ENCODE peak calls at places on chromosomes 11 and 22, in five cellular contexts. One of them, this sample, is unnamed.

GRCh38 chr11:5136246-5136645 is 1.9 kb downstream of the OR52A5 start:
- DNase-seq in RWPE1: no peak
- DNase-seq in suprapubic skin: no peak
- DNase-seq in pancreas: no peak
- DNase-seq in lung: no peak
- DNase-seq in this sample: no peak

GRCh38 chr11:75597636-75598035 is 35.6 kb downstream of the SERPINH1 start:
- DNase-seq in lung: no peak
- DNase-seq in RWPE1: no peak
- DNase-seq in pancreas: no peak
- DNase-seq in suprapubic skin: no peak
- DNase-seq in this sample: no peak

GRCh38 chr11:33553486-33553885 is 147.1 kb downstream of the C11orf91 start:
- DNase-seq in pancreas: no peak
- DNase-seq in suprapubic skin: no peak
- DNase-seq in lung: no peak
- DNase-seq in RWPE1: peak; percentile 13
- DNase-seq in this sample: no peak

GRCh38 chr11:61731956-61732675 is 20.3 kb upstream of the MYRF start:
- DNase-seq in RWPE1: no peak
- DNase-seq in lung: no peak
- DNase-seq in pancreas: no peak
- DNase-seq in suprapubic skin: no peak
- DNase-seq in this sample: no peak

GRCh38 chr22:31020334-31020733 is 51.3 kb downstream of the TUG1 start:
- DNase-seq in pancreas: no peak
- DNase-seq in RWPE1: no peak
- DNase-seq in lung: no peak
- DNase-seq in suprapubic skin: peak; percentile 29
- DNase-seq in this sample: no peak

GRCh38 chr11:96706761-96707160 is 316.9 kb downstream of the JRKL start:
- DNase-seq in RWPE1: no peak
- DNase-seq in pancreas: no peak
- DNase-seq in suprapubic skin: no peak
- DNase-seq in lung: no peak
- DNase-seq in this sample: no peak

GRCh38 chr11:122743949-122744876 is 88.7 kb downstream of the UBASH3B start:
- DNase-seq in pancreas: no peak
- DNase-seq in RWPE1: no peak
- DNase-seq in suprapubic skin: no peak
- DNase-seq in lung: no peak
- DNase-seq in this sample: no peak

GRCh38 chr11:57320719-57321387 is 3.9 kb downstream of the TNKS1BP1 start:
- DNase-seq in suprapubic skin: no peak
- DNase-seq in RWPE1: no peak
- DNase-seq in pancreas: peak; percentile 65
- DNase-seq in lung: no peak
- DNase-seq in this sample: no peak

GRCh38 chr11:95455228-95455627 is 224.2 kb upstream of the SESN3 start:
- DNase-seq in lung: no peak
- DNase-seq in suprapubic skin: no peak
- DNase-seq in RWPE1: no peak
- DNase-seq in pancreas: no peak
- DNase-seq in this sample: no peak

GRCh38 chr22:39932918-39933649 is 27.1 kb upstream of the TMA7B start:
- DNase-seq in RWPE1: no peak
- DNase-seq in lung: no peak
- DNase-seq in suprapubic skin: no peak
- DNase-seq in pancreas: no peak
- DNase-seq in this sample: no peak

GRCh38 chr11:117440258-117440657 is 112.6 kb downstream of the CEP164 start:
- DNase-seq in pancreas: no peak
- DNase-seq in suprapubic skin: no peak
- DNase-seq in RWPE1: no peak
- DNase-seq in lung: no peak
- DNase-seq in this sample: no peak

GRCh38 chr22:30365891-30366290 is 9.1 kb downstream of the CCDC157 start:
- DNase-seq in suprapubic skin: no peak
- DNase-seq in pancreas: no peak
- DNase-seq in RWPE1: no peak
- DNase-seq in lung: no peak
- DNase-seq in this sample: no peak

GRCh38 chr11:35178862-35179261 is 39.9 kb downstream of the CD44 start:
- DNase-seq in lung: no peak
- DNase-seq in RWPE1: peak; percentile 54
- DNase-seq in suprapubic skin: no peak
- DNase-seq in pancreas: no peak
- DNase-seq in this sample: no peak

GRCh38 chr11:12408156-12408770 is 30.9 kb downstream of the PARVA start:
- DNase-seq in RWPE1: no peak
- DNase-seq in lung: no peak
- DNase-seq in suprapubic skin: no peak
- DNase-seq in pancreas: no peak
- DNase-seq in this sample: no peak

GRCh38 chr11:45110562-45110961 is 35.9 kb upstream of the PRDM11 start:
- DNase-seq in lung: no peak
- DNase-seq in pancreas: no peak
- DNase-seq in suprapubic skin: no peak
- DNase-seq in RWPE1: peak; percentile 62
- DNase-seq in this sample: no peak

GRCh38 chr11:29293825-29294224 is 723.0 kb downstream of the KCNA4 start:
- DNase-seq in lung: no peak
- DNase-seq in pancreas: no peak
- DNase-seq in suprapubic skin: no peak
- DNase-seq in RWPE1: peak; percentile 29
- DNase-seq in this sample: no peak

DNA sequence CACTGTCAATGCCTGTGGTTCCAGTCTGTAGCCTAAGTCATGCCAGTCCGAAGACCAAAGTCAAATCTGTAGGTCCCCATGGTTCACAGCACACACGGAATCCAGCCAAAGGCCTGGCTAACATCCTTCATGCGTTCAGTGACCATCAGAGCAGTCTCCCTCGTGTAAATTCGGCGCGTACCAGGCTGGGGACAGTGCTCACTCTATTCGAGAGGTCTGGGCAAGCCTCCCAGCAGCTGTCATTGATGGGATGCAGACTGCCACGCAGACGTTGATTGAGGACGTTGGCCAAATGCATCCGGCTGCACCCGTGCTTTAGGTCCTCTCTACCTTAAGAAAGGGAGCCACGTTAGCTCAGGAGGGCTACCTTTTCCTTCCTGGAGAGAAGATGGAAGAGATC is 11.9 kb downstream of the CTTN start:
- DNase-seq in lung: no peak
- DNase-seq in suprapubic skin: no peak
- DNase-seq in pancreas: no peak
- DNase-seq in RWPE1: no peak
- DNase-seq in this sample: no peak
- TF ChIP-seq CTCF in lung: no peak
- TF ChIP-seq CTCF in suprapubic skin: no peak
- TF ChIP-seq CTCF in pancreas: no peak
- TF ChIP-seq CTCF in RWPE1: no peak
- TF ChIP-seq CTCF in this sample: no peak

GRCh38 chr22:50012201-50013181 is at the start of gene IL17REL:
- DNase-seq in lung: no peak
- DNase-seq in suprapubic skin: no peak
- DNase-seq in RWPE1: no peak
- DNase-seq in pancreas: no peak
- DNase-seq in this sample: no peak
- TF ChIP-seq CTCF in lung: no peak
- TF ChIP-seq CTCF in suprapubic skin: peak; percentile 6
- TF ChIP-seq CTCF in RWPE1: no peak
- TF ChIP-seq CTCF in pancreas: no peak
- TF ChIP-seq CTCF in this sample: peak; percentile 26

GRCh38 chr22:26433805-26434204 is 4.7 kb downstream of the ASPHD2 start:
- DNase-seq in suprapubic skin: no peak
- DNase-seq in pancreas: no peak
- DNase-seq in RWPE1: no peak
- DNase-seq in lung: no peak
- DNase-seq in this sample: no peak
- TF ChIP-seq CTCF in suprapubic skin: no peak
- TF ChIP-seq CTCF in pancreas: no peak
- TF ChIP-seq CTCF in RWPE1: no peak
- TF ChIP-seq CTCF in lung: no peak
- TF ChIP-seq CTCF in this sample: no peak

GRCh38 chr22:47627561-47628253 is 865.3 kb downstream of the TBC1D22A start:
- DNase-seq in pancreas: no peak
- DNase-seq in lung: peak; percentile 22
- DNase-seq in suprapubic skin: no peak
- DNase-seq in RWPE1: no peak
- DNase-seq in this sample: no peak

GRCh38 chr22:47625531-47626427 is 863.3 kb downstream of the TBC1D22A start:
- DNase-seq in pancreas: no peak
- DNase-seq in RWPE1: no peak
- DNase-seq in suprapubic skin: no peak
- DNase-seq in lung: peak; percentile 22
- DNase-seq in this sample: peak; percentile 44

GRCh38 chr22:47628477-47629272 is 866.2 kb downstream of the TBC1D22A start:
- DNase-seq in suprapubic skin: no peak
- DNase-seq in RWPE1: no peak
- DNase-seq in lung: peak; percentile 20
- DNase-seq in pancreas: no peak
- DNase-seq in this sample: peak; percentile 16

GRCh38 chr22:47625013-47625385 is 862.5 kb downstream of the TBC1D22A start:
- DNase-seq in RWPE1: no peak
- DNase-seq in suprapubic skin: no peak
- DNase-seq in pancreas: no peak
- DNase-seq in lung: peak; percentile 19
- DNase-seq in this sample: peak; percentile 53

GRCh38 chr22:47626428-47627390 is 864.3 kb downstream of the TBC1D22A start:
- DNase-seq in lung: peak; percentile 25
- DNase-seq in RWPE1: no peak
- DNase-seq in suprapubic skin: no peak
- DNase-seq in pancreas: no peak
- DNase-seq in this sample: peak; percentile 40
- TF ChIP-seq CTCF in lung: no peak
- TF ChIP-seq CTCF in RWPE1: no peak
- TF ChIP-seq CTCF in suprapubic skin: no peak
- TF ChIP-seq CTCF in pancreas: no peak
- TF ChIP-seq CTCF in this sample: no peak

GRCh38 chr11:134863294-134863693 is 451.3 kb upstream of the B3GAT1 start:
- DNase-seq in pancreas: no peak
- DNase-seq in lung: no peak
- DNase-seq in suprapubic skin: no peak
- DNase-seq in RWPE1: no peak
- DNase-seq in this sample: no peak

GRCh38 chr11:134858783-134859480 is 446.9 kb upstream of the B3GAT1 start:
- DNase-seq in lung: no peak
- DNase-seq in suprapubic skin: no peak
- DNase-seq in RWPE1: no peak
- DNase-seq in pancreas: no peak
- DNase-seq in this sample: no peak

GRCh38 chr11:134862796-134863195 is 450.8 kb upstream of the B3GAT1 start:
- DNase-seq in RWPE1: no peak
- DNase-seq in suprapubic skin: no peak
- DNase-seq in lung: no peak
- DNase-seq in pancreas: no peak
- DNase-seq in this sample: no peak

GRCh38 chr11:134862168-134862567 is 450.1 kb upstream of the B3GAT1 start:
- DNase-seq in lung: no peak
- DNase-seq in pancreas: no peak
- DNase-seq in suprapubic skin: no peak
- DNase-seq in RWPE1: no peak
- DNase-seq in this sample: no peak

GRCh38 chr11:134861490-134862107 is 449.6 kb upstream of the B3GAT1 start:
- DNase-seq in lung: no peak
- DNase-seq in pancreas: no peak
- DNase-seq in RWPE1: no peak
- DNase-seq in suprapubic skin: no peak
- DNase-seq in this sample: no peak
- TF ChIP-seq CTCF in lung: no peak
- TF ChIP-seq CTCF in pancreas: no peak
- TF ChIP-seq CTCF in RWPE1: no peak
- TF ChIP-seq CTCF in suprapubic skin: no peak
- TF ChIP-seq CTCF in this sample: no peak

GRCh38 chr11:84476581-84476980 is 1150.6 kb downstream of the DLG2 start:
- DNase-seq in pancreas: no peak
- DNase-seq in RWPE1: no peak
- DNase-seq in suprapubic skin: no peak
- DNase-seq in lung: no peak
- DNase-seq in this sample: no peak

GRCh38 chr11:84480151-84480550 is 1147.0 kb downstream of the DLG2 start:
- DNase-seq in suprapubic skin: no peak
- DNase-seq in pancreas: no peak
- DNase-seq in RWPE1: no peak
- DNase-seq in lung: no peak
- DNase-seq in this sample: no peak
- TF ChIP-seq CTCF in suprapubic skin: no peak
- TF ChIP-seq CTCF in pancreas: no peak
- TF ChIP-seq CTCF in RWPE1: no peak
- TF ChIP-seq CTCF in lung: no peak
- TF ChIP-seq CTCF in this sample: no peak

DNA sequence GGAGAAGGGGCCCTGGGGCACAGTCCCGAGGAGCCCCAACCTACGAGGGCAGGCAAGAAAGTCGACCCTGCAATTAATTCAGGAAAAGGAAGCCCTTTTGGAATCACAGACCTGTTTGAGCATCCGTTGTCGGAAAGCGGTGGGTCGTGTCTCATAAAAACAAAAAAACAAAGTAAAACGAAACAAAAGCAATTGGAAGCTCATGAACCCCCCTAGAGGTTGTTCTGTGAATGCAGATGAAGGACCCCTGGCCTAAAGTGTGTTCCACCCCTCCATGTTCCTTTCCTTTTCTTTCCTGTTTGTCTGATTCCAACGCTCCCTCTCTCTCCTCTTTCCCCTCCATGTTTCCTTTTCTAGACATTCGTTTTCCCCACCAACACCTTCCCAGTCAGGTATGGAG is 203.7 kb downstream of the GRIK4 start:
- DNase-seq in lung: no peak
- DNase-seq in suprapubic skin: no peak
- DNase-seq in pancreas: no peak
- DNase-seq in RWPE1: no peak
- DNase-seq in this sample: no peak
- TF ChIP-seq CTCF in lung: no peak
- TF ChIP-seq CTCF in suprapubic skin: peak; percentile 29
- TF ChIP-seq CTCF in pancreas: no peak
- TF ChIP-seq CTCF in RWPE1: peak; percentile 22
- TF ChIP-seq CTCF in this sample: peak; percentile 29

DNA sequence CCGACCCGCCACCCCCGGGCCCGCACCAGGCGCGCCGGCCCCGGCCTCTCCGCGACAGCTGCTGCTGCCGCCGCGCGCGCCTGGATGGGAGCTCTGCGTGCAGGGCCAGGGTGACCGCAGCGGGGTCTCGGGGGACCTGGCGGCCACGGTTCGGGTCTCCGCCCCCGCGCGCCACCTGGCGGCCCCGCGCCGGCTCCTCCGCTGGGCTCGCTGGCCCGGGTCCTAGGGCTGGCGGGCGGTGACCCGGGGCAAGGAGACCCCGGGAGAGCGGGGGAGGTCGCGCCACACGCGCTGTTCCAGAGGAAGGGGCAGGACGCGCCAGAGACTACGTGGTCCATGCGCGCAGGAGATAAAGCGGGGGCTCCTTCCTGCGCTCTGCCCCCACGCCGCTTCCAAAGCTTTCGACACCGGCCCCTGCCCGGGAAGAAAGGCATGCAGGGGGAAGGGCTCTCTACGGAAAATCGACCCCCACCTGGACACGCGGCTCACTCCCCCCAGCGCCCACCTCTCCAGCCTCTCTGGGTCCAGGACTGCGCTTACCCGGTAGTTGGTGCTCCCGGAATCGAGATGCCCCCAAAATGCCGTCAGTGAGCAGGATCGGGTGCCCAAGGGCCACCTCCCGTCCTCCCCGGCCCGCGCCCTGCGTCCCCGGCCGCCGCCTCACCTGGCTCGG is 480 bp downstream of the SHANK2 start:
- DNase-seq in RWPE1: peak; percentile 34
- DNase-seq in suprapubic skin: no peak
- DNase-seq in pancreas: peak; percentile 57
- DNase-seq in lung: no peak
- DNase-seq in this sample: no peak
- TF ChIP-seq CTCF in RWPE1: peak; percentile 80
- TF ChIP-seq CTCF in suprapubic skin: peak; percentile 21
- TF ChIP-seq CTCF in pancreas: peak; percentile 35
- TF ChIP-seq CTCF in lung: no peak
- TF ChIP-seq CTCF in this sample: peak; percentile 32